ENCODE peak calls at places on chromosomes 4 and X, in six cellular contexts. X, W, R, P, O and T are unnamed samples.

GRCh38 chrX:123833387-123833786 is 26.5 kb upstream of the XIAP start:
- DNase-seq in W (no peak), O (peak), R (no peak), P (peak), X (peak), T (no peak)

GRCh38 chrX:136065044-136065671 is 79.9 kb downstream of the SLC9A6 start:
- DNase-seq in W (peak), X (peak), P (no peak), O (peak), R (no peak), T (no peak)

GRCh38 chr4:146095867-146096266 is 79.7 kb upstream of the LSM6 start:
- DNase-seq in W (no peak), R (no peak), X (no peak), O (no peak), P (no peak), T (no peak)

GRCh38 chr4:169201144-169202124 is 69.3 kb downstream of the SH3RF1 start:
- DNase-seq in X (peak), O (peak), R (no peak), P (no peak), W (no peak), T (no peak)

GRCh38 chr4:67035986-67036385 is 509.3 kb downstream of the CENPC start:
- DNase-seq in W (no peak), O (peak), P (no peak), R (no peak), X (peak), T (no peak)

GRCh38 chr4:6188687-6189305 is 11.6 kb downstream of the JAKMIP1 start:
- DNase-seq in O (no peak), W (no peak), R (no peak), P (no peak), X (peak), T (no peak)

GRCh38 chrX:14027511-14028019 is 2.1 kb downstream of the GEMIN8 start:
- DNase-seq in X (peak), P (no peak), R (no peak), W (no peak), O (peak), T (no peak)

GRCh38 chr4:6943870-6944195 is 34.2 kb downstream of the TBC1D14 start:
- DNase-seq in R (no peak), P (no peak), W (no peak), O (no peak), X (no peak), T (no peak)

GRCh38 chrX:129642641-129643040 is 12.1 kb downstream of the APLN start:
- DNase-seq in X (no peak), R (no peak), O (no peak), W (no peak), P (no peak), T (no peak)

GRCh38 chrX:49844622-49845021 is 15.5 kb downstream of the PAGE4 start:
- DNase-seq in W (no peak), R (no peak), X (no peak), O (no peak), P (no peak), T (no peak)

GRCh38 chr4:6991771-6992557 is 51.2 kb upstream of the TADA2B start:
- DNase-seq in R (no peak), W (no peak), O (peak), P (peak), X (peak), T (peak)

GRCh38 chrX:24876782-24877315 is 138.9 kb downstream of the ARX start:
- DNase-seq in W (no peak), P (no peak), O (no peak), X (no peak), R (no peak), T (no peak)

GRCh38 chrX:47483310-47484268 is 567 bp upstream of the ZNF41 start:
- DNase-seq in O (peak), W (peak), X (peak), R (peak), P (peak), T (no peak)

GRCh38 chr4:80266902-80267380 is 477 bp downstream of the FGF5 start:
- DNase-seq in X (no peak), O (peak), R (no peak), P (no peak), W (no peak), T (no peak)

GRCh38 chr4:99808260-99808857 is 8.3 kb upstream of the DAPP1 start:
- DNase-seq in W (peak), P (peak), R (peak), O (peak), X (peak), T (no peak)

GRCh38 chr4:7519638-7520373 is 85.1 kb upstream of the PSAPL1 start:
- DNase-seq in O (no peak), P (no peak), W (no peak), R (no peak), X (no peak), T (no peak)

GRCh38 chrX:24259544-24260240 is 54.2 kb downstream of the SUPT20HL2 start:
- DNase-seq in P (peak), O (peak), X (peak), R (no peak), W (no peak), T (no peak)

GRCh38 chr4:122666527-122667245 is 45.8 kb upstream of the IL21 start:
- DNase-seq in X (peak), O (peak), P (no peak), W (no peak), R (no peak), T (peak)

GRCh38 chr4:65383589-65384305 is 286.5 kb downstream of the EPHA5 start:
- DNase-seq in O (peak), P (no peak), R (no peak), W (no peak), X (peak), T (no peak)

GRCh38 chr4:140151700-140152014 is 2.3 kb downstream of the MAML3 start:
- DNase-seq in W (peak), X (peak), O (peak), R (peak), P (peak), T (peak)

GRCh38 chr4:13544556-13545393 is 467 bp upstream of the NKX3-2 start:
- DNase-seq in O (peak), P (peak), X (peak), W (no peak), R (peak), T (no peak)

GRCh38 chrX:389021-389441 is 2.3 kb upstream of the PPP2R3B start:
- DNase-seq in R (no peak), X (no peak), P (no peak), O (peak), W (no peak), T (no peak)

GRCh38 chr4:48938831-48939230 is 32.3 kb upstream of the OCIAD2 start:
- DNase-seq in R (no peak), X (no peak), W (no peak), P (no peak), O (no peak), T (no peak)

GRCh38 chrX:45187731-45188130 is 12.9 kb downstream of the DIPK2B start:
- DNase-seq in R (no peak), W (no peak), O (no peak), P (no peak), X (peak), T (no peak)

GRCh38 chrX:123959281-123960063 is 2.0 kb upstream of the STAG2 start:
- DNase-seq in W (peak), X (peak), P (peak), O (peak), R (peak), T (no peak)

GRCh38 chr4:6278801-6279197 is 9.1 kb downstream of the WFS1 start:
- DNase-seq in X (peak), O (peak), R (no peak), P (no peak), W (peak), T (no peak)

GRCh38 chr4:180134116-180134866 is 2108.9 kb upstream of the TENM3 start:
- DNase-seq in X (no peak), O (peak), W (no peak), P (no peak), R (no peak), T (no peak)

GRCh38 chr4:99437686-99438577 is 2.8 kb upstream of the ADH7 start:
- DNase-seq in W (no peak), R (no peak), O (no peak), P (peak), X (no peak), T (no peak)

GRCh38 chrX:40174594-40175415 is 77.0 kb upstream of the BCOR start:
- DNase-seq in W (peak), R (peak), P (no peak), O (peak), X (peak), T (no peak)

GRCh38 chr4:86013623-86014022 is 346.2 kb downstream of the MAPK10 start:
- DNase-seq in W (no peak), X (peak), R (no peak), P (no peak), O (peak), T (no peak)

GRCh38 chr4:113052379-113052951 is 3.0 kb downstream of the ANK2 start:
- DNase-seq in O (peak), R (no peak), W (no peak), P (no peak), X (peak), T (no peak)

GRCh38 chr4:156974264-156974663 is 2.7 kb upstream of the PDGFC start:
- DNase-seq in W (no peak), X (peak), R (no peak), O (peak), P (no peak), T (no peak)

GRCh38 chr4:42339935-42340406 is 57.3 kb upstream of the SHISA3 start:
- DNase-seq in W (peak), P (no peak), O (peak), R (no peak), X (peak), T (no peak)

GRCh38 chr4:151484396-151485102 is 75.6 kb downstream of the FHIP1A start:
- DNase-seq in R (no peak), X (peak), P (no peak), O (peak), W (no peak), T (peak)

GRCh38 chr4:151485541-151486131 is 76.7 kb downstream of the FHIP1A start:
- DNase-seq in P (no peak), X (peak), R (no peak), W (no peak), O (no peak), T (no peak)

GRCh38 chr4:151488968-151489367 is 80.0 kb downstream of the FHIP1A start:
- DNase-seq in X (no peak), W (no peak), P (no peak), R (no peak), O (no peak), T (no peak)

GRCh38 chr4:151486166-151486565 is 77.2 kb downstream of the FHIP1A start:
- DNase-seq in W (no peak), R (no peak), O (peak), P (no peak), X (peak), T (no peak)

DNA sequence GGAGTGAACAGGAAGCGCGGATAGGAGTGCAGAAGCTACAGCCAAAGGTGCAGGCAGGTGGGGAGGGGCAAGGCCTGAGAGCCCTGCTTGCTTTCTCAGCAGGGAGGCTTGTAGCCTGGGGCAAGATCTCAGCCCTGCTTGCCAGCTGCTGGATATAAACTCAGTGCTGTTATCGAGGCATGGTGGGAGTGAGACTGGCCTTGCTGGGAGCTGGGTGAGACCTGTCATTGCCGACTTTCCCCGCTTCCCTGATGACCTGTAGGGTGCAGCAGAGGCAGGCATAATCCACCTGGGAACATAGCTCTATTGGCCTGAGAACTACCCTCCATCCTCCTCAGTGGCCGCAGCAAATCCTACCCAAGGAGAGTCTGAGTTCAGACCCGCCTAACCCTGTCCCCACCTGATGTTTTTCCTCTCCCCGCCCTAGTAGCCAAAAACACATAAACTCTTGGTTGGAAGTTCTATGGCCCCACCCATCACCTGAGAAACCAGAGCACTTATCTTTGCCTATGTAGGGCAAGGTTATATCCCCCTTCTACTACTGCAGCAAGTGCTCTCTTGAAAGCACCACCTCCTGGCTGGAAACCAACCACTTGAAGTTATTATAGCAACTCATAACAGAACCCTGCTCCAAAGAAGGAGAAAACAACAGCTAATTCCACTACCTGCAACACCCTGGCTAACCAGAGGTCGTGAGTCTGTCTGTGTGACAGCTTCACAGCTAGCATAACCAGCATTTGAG is 80.7 kb downstream of the FHIP1A start:
- DNase-seq in X (no peak), W (no peak), P (no peak), R (peak), O (no peak), T (no peak)
- TF ChIP-seq CTCF in X (no peak), W (no peak), P (no peak), R (no peak), O (no peak), T (no peak)

GRCh38 chrX:101552714-101553113 is 2.4 kb downstream of the ARMCX1 start:
- DNase-seq in W (no peak), P (no peak), X (no peak), O (no peak), R (no peak), T (no peak)

GRCh38 chrX:101550362-101550761 is at the start of gene ARMCX1:
- DNase-seq in R (peak), P (peak), X (peak), O (peak), W (peak), T (peak)

GRCh38 chrX:101550825-101551767 is 749 bp downstream of the ARMCX1 start:
- DNase-seq in W (peak), P (peak), R (peak), O (peak), X (peak), T (no peak)
- H3K4me3 ChIP-seq in W (peak), P (peak), R (peak), O (peak), X (peak), T (peak)

GRCh38 chr4:97453186-97453585 is 690.1 kb downstream of the STPG2 start:
- DNase-seq in X (no peak), W (no peak), O (no peak), R (no peak), P (no peak), T (no peak)

GRCh38 chr4:97457253-97457652 is 686.0 kb downstream of the STPG2 start:
- DNase-seq in O (no peak), W (no peak), P (no peak), R (no peak), X (no peak), T (no peak)
- TF ChIP-seq CTCF in O (no peak), W (no peak), P (no peak), R (no peak), X (no peak), T (no peak)

GRCh38 chr4:69760455-69760854 is at the start of gene SULT1B1:
- DNase-seq in R (no peak), P (no peak), W (no peak), O (peak), X (peak), T (peak)
- H3K4me3 ChIP-seq in R (peak), P (no peak), W (peak), O (no peak), X (peak), T (no peak)

GRCh38 chr4:25378130-25378743 is 1.2 kb downstream of the ANAPC4 start:
- DNase-seq in R (no peak), P (no peak), W (no peak), X (no peak), O (no peak), T (no peak)

GRCh38 chr4:25377572-25377882 is 464 bp downstream of the ANAPC4 start:
- DNase-seq in W (no peak), P (no peak), R (no peak), X (no peak), O (peak), T (no peak)

GRCh38 chr4:25379591-25379990 is 2.5 kb downstream of the ANAPC4 start:
- DNase-seq in W (no peak), X (no peak), R (no peak), O (no peak), P (no peak), T (no peak)

DNA sequence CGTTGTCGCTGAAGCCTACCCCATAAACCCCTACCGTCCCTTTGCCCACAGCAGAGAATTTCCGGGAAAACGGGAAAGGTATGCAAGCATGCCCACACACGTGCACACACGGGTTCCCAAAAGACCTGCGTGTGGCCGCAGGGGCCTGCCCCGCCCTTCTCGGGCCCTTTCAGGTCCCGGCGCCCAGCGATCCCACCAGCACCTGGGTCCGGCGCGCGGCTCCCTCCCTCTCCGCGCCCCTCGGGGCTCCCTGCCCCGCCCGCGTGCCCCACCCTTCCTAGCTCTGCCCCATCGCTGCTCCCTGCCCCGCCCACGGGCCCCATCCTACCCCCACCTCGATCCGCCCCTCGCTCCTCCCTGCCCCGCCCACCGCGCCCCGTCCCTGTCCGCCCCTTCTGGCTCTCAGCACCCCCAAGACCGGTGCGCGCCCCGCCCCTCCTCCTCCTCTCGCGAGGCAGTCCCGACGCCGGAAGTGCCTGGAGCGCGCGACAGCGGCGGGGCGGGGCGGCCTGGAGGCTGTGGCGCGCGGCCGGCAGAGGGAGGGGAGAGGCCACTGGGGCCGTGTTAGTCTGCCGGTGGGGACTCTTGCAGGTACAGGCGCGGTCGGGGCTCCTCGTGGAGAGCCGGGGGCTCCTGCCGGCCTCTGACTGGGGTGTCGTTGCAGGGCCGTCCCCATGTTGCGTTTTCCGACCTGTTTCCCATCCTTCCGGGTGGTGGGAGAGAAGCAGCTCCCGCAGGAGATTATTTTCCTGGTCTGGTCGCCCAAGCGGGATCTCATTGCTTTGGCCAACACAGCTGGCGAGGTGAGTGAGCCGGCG is at the start of gene ANAPC4:
- DNase-seq in R (peak), P (peak), O (peak), W (peak), X (peak), T (peak)
- TF ChIP-seq CTCF in R (no peak), P (peak), O (no peak), W (no peak), X (no peak), T (no peak)

GRCh38 chrX:138709886-138710285 is 1.6 kb downstream of the FGF13 start:
- DNase-seq in P (no peak), O (peak), X (no peak), W (no peak), R (no peak), T (no peak)

GRCh38 chrX:138708268-138708667 is 3.2 kb downstream of the FGF13 start:
- DNase-seq in P (no peak), W (no peak), R (no peak), X (no peak), O (no peak), T (no peak)

GRCh38 chrX:138710311-138710791 is 1.2 kb downstream of the FGF13 start:
- DNase-seq in O (no peak), R (no peak), X (no peak), P (peak), W (no peak), T (no peak)

GRCh38 chrX:138711399-138712347 is at the start of gene FGF13:
- DNase-seq in X (no peak), W (no peak), P (peak), R (peak), O (peak), T (no peak)

DNA sequence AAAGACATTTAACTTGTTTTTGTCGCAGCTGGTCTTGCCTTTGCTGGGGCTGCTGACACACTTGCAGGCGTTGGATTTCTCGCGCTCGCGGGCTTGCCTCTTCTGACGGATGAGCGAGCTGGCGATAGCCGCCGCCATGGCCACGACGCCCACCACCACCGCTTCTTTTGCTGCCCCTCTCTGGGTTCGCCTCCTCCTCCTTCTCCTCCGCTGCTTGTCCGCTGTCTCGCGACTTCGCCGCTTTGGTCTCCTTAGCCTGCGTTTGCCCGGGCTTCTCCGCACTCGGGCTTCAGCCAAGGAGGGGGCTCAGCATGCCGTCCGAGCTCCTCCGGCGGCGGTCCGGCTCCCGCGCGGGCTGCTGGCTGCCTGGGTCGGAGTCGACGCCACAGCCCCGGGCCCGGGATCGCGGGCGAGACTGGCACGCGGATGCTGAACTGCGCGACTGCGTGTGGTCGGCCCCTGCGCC is 618 bp downstream of the FGF13 start:
- DNase-seq in P (no peak), X (no peak), O (no peak), R (peak), W (no peak), T (no peak)
- H3K4me3 ChIP-seq in P (peak), X (no peak), O (peak), R (peak), W (peak), T (no peak)